ENCODE peak calls at places on chromosomes 4 and X, in nine cellular contexts. M is DND-41; K is GM23338; Q is A549; W is CD4-positive, alpha-beta memory T cell; U is CD8-positive, alpha-beta T cell; P is CD8-positive, alpha-beta memory T cell; Z is stomach; A is fibroblast of the aortic adventitia. Y is an unnamed sample.

GRCh38 chr4:106676173-106676921 is 307.8 kb upstream of the GIMD1 start:
- DNase-seq in M (no peak), K (no peak), Q (no peak), W (no peak), U (no peak), P (no peak), Z (no peak), A (no peak), Y (no peak)

GRCh38 chrX:134095366-134095765 is 110.0 kb upstream of the GPC3 start:
- DNase-seq in M (no peak), K (no peak), Q (no peak), W (no peak), U (no peak), P (no peak), Z (no peak), A (no peak), Y (no peak)

GRCh38 chr4:113645771-113646455 is 115.6 kb downstream of the CAMK2D start:
- DNase-seq in M (no peak), K (peak; percentile 72), Q (peak; percentile 94), W (no peak), U (no peak), P (no peak), Z (peak; percentile 63), A (peak; percentile 91), Y (no peak)

GRCh38 chrX:145190801-145191389 is 56.4 kb upstream of the SPANXN1 start:
- DNase-seq in M (no peak), K (peak; percentile 1), Q (peak; percentile 11), W (no peak), U (no peak), P (no peak), Z (no peak), A (peak; percentile 8), Y (no peak)

GRCh38 chr4:7899184-7899583 is 40.5 kb downstream of the AFAP1 start:
- DNase-seq in M (no peak), K (no peak), Q (no peak), W (no peak), U (no peak), P (no peak), Z (no peak), A (no peak), Y (no peak)

GRCh38 chrX:17814557-17814956 is 46.5 kb downstream of the RAI2 start:
- DNase-seq in M (no peak), K (no peak), Q (no peak), W (no peak), U (no peak), P (no peak), Z (no peak), A (peak; percentile 62), Y (no peak)

GRCh38 chr4:121726642-121727268 is 30.0 kb upstream of the ANXA5 start:
- DNase-seq in M (no peak), K (peak; percentile 86), Q (peak; percentile 61), W (peak; percentile 59), U (peak; percentile 4), P (peak; percentile 39), Z (no peak), A (peak; percentile 83), Y (no peak)

GRCh38 chr4:184599492-184600135 is 49.6 kb downstream of the CASP3 start:
- DNase-seq in M (no peak), K (no peak), Q (no peak), W (no peak), U (no peak), P (no peak), Z (no peak), A (peak; percentile 91), Y (no peak)

GRCh38 chrX:50838820-50839600 is 25.0 kb upstream of the SHROOM4 start:
- DNase-seq in M (no peak), K (no peak), Q (no peak), W (no peak), U (no peak), P (no peak), Z (no peak), A (no peak), Y (no peak)

GRCh38 chr4:181601118-181601517 is 642.1 kb upstream of the TENM3 start:
- DNase-seq in M (no peak), K (no peak), Q (no peak), W (no peak), U (no peak), P (no peak), Z (no peak), A (no peak), Y (no peak)

GRCh38 chr4:34732170-34732569 is 1512.1 kb downstream of the ARAP2 start:
- DNase-seq in M (no peak), K (no peak), Q (no peak), W (no peak), U (no peak), P (no peak), Z (peak; percentile 31), A (no peak), Y (no peak)

GRCh38 chr4:22485751-22486150 is 30.1 kb downstream of the ADGRA3 start:
- DNase-seq in M (no peak), K (no peak), Q (no peak), W (no peak), U (no peak), P (no peak), Z (no peak), A (peak; percentile 89), Y (no peak)

GRCh38 chr4:38034986-38035882 is 75.0 kb downstream of the PTTG2 start:
- DNase-seq in M (peak; percentile 42), K (peak; percentile 91), Q (peak; percentile 45), W (peak; percentile 56), U (peak; percentile 50), P (peak; percentile 47), Z (no peak), A (peak; percentile 84), Y (no peak)

GRCh38 chr4:7103599-7104365 is 35.9 kb upstream of the GRPEL1 start:
- DNase-seq in M (no peak), K (no peak), Q (peak; percentile 51), W (no peak), U (no peak), P (no peak), Z (peak; percentile 89), A (no peak), Y (peak; percentile 91)

GRCh38 chr4:1291091-1291490 is 1.4 kb downstream of the MAEA start:
- DNase-seq in M (no peak), K (no peak), Q (no peak), W (no peak), U (no peak), P (no peak), Z (peak; percentile 23), A (no peak), Y (no peak)

GRCh38 chr4:186906722-186907121 is 183.1 kb upstream of the FAT1 start:
- DNase-seq in M (no peak), K (no peak), Q (no peak), W (no peak), U (no peak), P (no peak), Z (no peak), A (no peak), Y (no peak)

GRCh38 chrX:94743478-94743877 is 1069.5 kb downstream of the FAM133A start:
- DNase-seq in M (peak; percentile 62), K (no peak), Q (no peak), W (peak; percentile 48), U (no peak), P (peak; percentile 42), Z (no peak), A (no peak), Y (no peak)
- H3K4me3 ChIP-seq in M (no peak overlapping the region), K (no peak overlapping the region), Q (no peak overlapping the region), W (no peak overlapping the region), U (no peak overlapping the region), P (no peak overlapping the region), Z (no peak overlapping the region), A (no peak overlapping the region), Y (no peak overlapping the region)

GRCh38 chr4:86891785-86892638 is at the start of gene C4orf36:
- DNase-seq in M (peak; percentile 38), K (peak; percentile 90), Q (peak; percentile 76), W (peak; percentile 33), U (peak; percentile 11), P (no peak), Z (peak; percentile 79), A (no peak), Y (peak; percentile 76)

GRCh38 chr4:86894465-86894864 is 2.2 kb upstream of the C4orf36 start:
- DNase-seq in M (no peak), K (no peak), Q (peak; percentile 29), W (no peak), U (no peak), P (no peak), Z (no peak), A (no peak), Y (no peak)

GRCh38 chr4:86895692-86896488 is 3.7 kb upstream of the C4orf36 start:
- DNase-seq in M (no peak), K (peak; percentile 90), Q (peak; percentile 68), W (peak; percentile 54), U (peak; percentile 7), P (no peak), Z (no peak), A (peak; percentile 83), Y (no peak)

GRCh38 chr4:86892639-86892965 is 380 bp upstream of the C4orf36 start:
- DNase-seq in M (no peak), K (no peak), Q (no peak), W (no peak), U (no peak), P (no peak), Z (no peak), A (no peak), Y (no peak)

GRCh38 chr4:86893136-86893535 is 914 bp upstream of the C4orf36 start:
- DNase-seq in M (no peak), K (no peak), Q (no peak), W (no peak), U (no peak), P (no peak), Z (no peak), A (no peak), Y (no peak)
- H3K4me3 ChIP-seq in M (no peak overlapping the region), K (peak overlapping the region; percentile 69), Q (no peak overlapping the region), W (no peak overlapping the region), U (no peak overlapping the region), P (no peak overlapping the region), Z (no peak overlapping the region), A (no peak overlapping the region), Y (peak overlapping the region; percentile 84)

GRCh38 chr4:59553739-59554126 is 1646.4 kb upstream of the ADGRL3 start:
- DNase-seq in M (no peak), K (no peak), Q (peak; percentile 21), W (no peak), U (no peak), P (no peak), Z (no peak), A (peak; percentile 26), Y (no peak)
- H3K4me3 ChIP-seq in M (peak overlapping the region; percentile 33), K (no peak overlapping the region), Q (peak overlapping the region; percentile 39), W (no peak overlapping the region), U (no peak overlapping the region), P (no peak overlapping the region), Z (no peak overlapping the region), A (no peak overlapping the region), Y (peak overlapping the region; percentile 63)

GRCh38 chr4:64584981-64585557 is 175.8 kb upstream of the TECRL start:
- DNase-seq in M (peak; percentile 35), K (peak; percentile 80), Q (peak; percentile 46), W (peak; percentile 12), U (no peak), P (no peak), Z (no peak), A (peak; percentile 26), Y (no peak)

GRCh38 chr4:64582492-64582891 is 173.2 kb upstream of the TECRL start:
- DNase-seq in M (no peak), K (peak; percentile 69), Q (no peak), W (no peak), U (no peak), P (no peak), Z (no peak), A (no peak), Y (no peak)

GRCh38 chr4:64584125-64584524 is 174.9 kb upstream of the TECRL start:
- DNase-seq in M (no peak), K (no peak), Q (no peak), W (no peak), U (no peak), P (no peak), Z (no peak), A (no peak), Y (no peak)

GRCh38 chr4:64581422-64581821 is 172.2 kb upstream of the TECRL start:
- DNase-seq in M (no peak), K (no peak), Q (peak; percentile 1), W (no peak), U (no peak), P (no peak), Z (no peak), A (peak; percentile 10), Y (no peak)
- H3K4me3 ChIP-seq in M (no peak overlapping the region), K (no peak overlapping the region), Q (no peak overlapping the region), W (no peak overlapping the region), U (no peak overlapping the region), P (no peak overlapping the region), Z (no peak overlapping the region), A (no peak overlapping the region), Y (no peak overlapping the region)